ENCODE peak calls at places on chromosome 16, in four cellular contexts. G, Q, R and X are unnamed samples.

GRCh38 chr16:17131351-17131750 is 339.4 kb downstream of the XYLT1 start:
- DNase-seq in G (no peak), Q (no peak), R (no peak), X (no peak)

GRCh38 chr16:24253192-24253591 is 2.9 kb upstream of the CACNG3 start:
- DNase-seq in G (peak), Q (peak), R (no peak), X (peak)

GRCh38 chr16:24165273-24165672 is 90.9 kb upstream of the CACNG3 start:
- DNase-seq in G (no peak), Q (no peak), R (no peak), X (no peak)

GRCh38 chr16:397135-397661 is at the start of gene NME4:
- DNase-seq in G (peak), Q (peak), R (no peak), X (no peak)

GRCh38 chr16:24717411-24717810 is 12.0 kb upstream of the TNRC6A start:
- DNase-seq in G (no peak), Q (no peak), R (no peak), X (no peak)

GRCh38 chr16:79610771-79611170 is 10.2 kb upstream of the MAF start:
- DNase-seq in G (no peak), Q (no peak), R (no peak), X (no peak)

GRCh38 chr16:11676799-11677198 is 8.5 kb downstream of the SNN start:
- DNase-seq in G (no peak), Q (no peak), R (peak), X (no peak)

GRCh38 chr16:80171746-80172145 is 369.0 kb upstream of the DYNLRB2 start:
- DNase-seq in G (no peak), Q (no peak), R (no peak), X (no peak)

GRCh38 chr16:57986196-57986595 is 14.3 kb downstream of the ZNF319 start:
- DNase-seq in G (no peak), Q (no peak), R (peak), X (no peak)

GRCh38 chr16:49112754-49113153 is 168.9 kb downstream of the CBLN1 start:
- DNase-seq in G (no peak), Q (no peak), R (no peak), X (no peak)

GRCh38 chr16:70746040-70746707 is 54.8 kb downstream of the VAC14 start:
- DNase-seq in G (no peak), Q (no peak), R (peak), X (no peak)

GRCh38 chr16:84471966-84472365 is 32.5 kb downstream of the MEAK7 start:
- DNase-seq in G (no peak), Q (no peak), R (peak), X (no peak)

GRCh38 chr16:90018297-90019200 is 707 bp downstream of the DBNDD1 start:
- DNase-seq in G (peak), Q (no peak), R (no peak), X (no peak)

GRCh38 chr16:57689772-57690558 is 4.6 kb upstream of the DRC7 start:
- DNase-seq in G (no peak), Q (peak), R (no peak), X (peak)

GRCh38 chr16:82627811-82628339 is 1.1 kb downstream of the CDH13 start:
- DNase-seq in G (peak), Q (no peak), R (peak), X (no peak)

GRCh38 chr16:53707671-53708070 is 3.7 kb downstream of the FTO start:
- DNase-seq in G (no peak), Q (no peak), R (no peak), X (no peak)
- H3K4me3 ChIP-seq in G (no peak), Q (no peak), R (no peak), X (no peak)

GRCh38 chr16:54374136-54374535 is 87.5 kb upstream of the IRX3 start:
- DNase-seq in G (no peak), Q (no peak), R (no peak), X (no peak)
- H3K4me3 ChIP-seq in G (no peak), Q (no peak), R (no peak), X (no peak)

GRCh38 chr16:4505356-4506153 is 29.4 kb downstream of the HMOX2 start:
- DNase-seq in G (no peak), Q (peak), R (peak), X (peak)
- H3K4me3 ChIP-seq in G (no peak), Q (peak), R (no peak), X (no peak)

GRCh38 chr16:12811441-12812198 is 7.9 kb upstream of the CPPED1 start:
- DNase-seq in G (no peak), Q (no peak), R (no peak), X (no peak)
- H3K4me3 ChIP-seq in G (no peak), Q (no peak), R (no peak), X (no peak)

GRCh38 chr16:72355561-72355960 is 183.6 kb upstream of the PMFBP1 start:
- DNase-seq in G (no peak), Q (no peak), R (no peak), X (no peak)

DNA sequence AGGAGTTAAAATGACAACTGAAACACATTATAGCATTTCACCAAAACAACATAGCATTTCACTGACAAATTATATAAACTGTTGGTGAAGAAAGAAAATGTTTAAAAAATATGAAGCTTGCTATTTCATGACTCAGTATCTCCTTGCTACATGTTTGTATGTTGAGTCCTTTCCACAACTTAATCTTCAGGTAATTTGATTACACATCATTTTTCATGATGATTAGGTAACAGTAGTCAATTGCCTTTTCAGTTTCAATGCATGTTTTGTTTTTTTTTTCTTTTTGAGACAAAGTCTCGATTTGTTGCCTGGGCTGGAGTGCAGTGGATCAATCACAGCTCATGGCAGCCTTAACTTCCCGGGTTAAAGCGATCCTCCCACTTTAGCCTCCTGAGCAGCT is 177.8 kb upstream of the PMFBP1 start:
- DNase-seq in G (no peak), Q (no peak), R (no peak), X (no peak)
- H3K4me3 ChIP-seq in G (no peak), Q (no peak), R (no peak), X (no peak)

GRCh38 chr16:87417511-87417910 is 25.4 kb downstream of the MAP1LC3B start:
- DNase-seq in G (no peak), Q (no peak), R (no peak), X (no peak)
- H3K4me3 ChIP-seq in G (no peak), Q (no peak), R (no peak), X (no peak)

DNA sequence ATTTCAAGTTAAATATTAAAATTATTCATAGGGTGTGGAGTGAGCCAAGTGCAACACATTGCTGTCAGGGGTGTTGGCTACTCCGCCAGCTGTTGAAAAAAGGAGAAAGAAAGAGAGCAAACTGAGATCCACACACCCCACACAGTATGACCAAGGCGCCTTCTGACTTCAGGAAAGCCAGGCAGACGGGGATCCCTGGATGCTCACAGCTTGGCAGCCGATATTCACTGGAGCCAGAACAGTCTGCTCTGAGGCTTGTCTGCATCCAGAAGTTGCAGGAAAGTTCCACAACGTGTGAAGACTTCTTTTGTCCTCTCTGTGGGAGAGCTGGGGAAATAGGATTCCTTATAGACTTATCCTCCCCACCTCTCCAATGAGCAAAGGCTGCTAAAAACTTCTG is 9.2 kb downstream of the CHD9NB start:
- DNase-seq in G (no peak), Q (no peak), R (no peak), X (no peak)
- H3K4me3 ChIP-seq in G (no peak), Q (no peak), R (no peak), X (no peak)

GRCh38 chr16:2785101-2785991 is 2.0 kb downstream of the PRSS33 start:
- DNase-seq in G (no peak), Q (no peak), R (peak), X (no peak)
- H3K4me3 ChIP-seq in G (no peak), Q (no peak), R (no peak), X (no peak)

GRCh38 chr16:1792836-1793577 is 498 bp downstream of the IGFALS start:
- DNase-seq in G (no peak), Q (no peak), R (peak), X (no peak)

GRCh38 chr16:1794908-1795666 is 1.6 kb upstream of the IGFALS start:
- DNase-seq in G (no peak), Q (no peak), R (peak), X (no peak)

GRCh38 chr16:1791943-1792812 is 1.3 kb downstream of the IGFALS start:
- DNase-seq in G (no peak), Q (no peak), R (peak), X (no peak)

GRCh38 chr16:1794221-1794871 is 841 bp upstream of the IGFALS start:
- DNase-seq in G (no peak), Q (no peak), R (peak), X (no peak)

GRCh38 chr16:1793578-1794220 is at the start of gene IGFALS:
- DNase-seq in G (no peak), Q (no peak), R (peak), X (no peak)
- H3K4me3 ChIP-seq in G (no peak), Q (no peak), R (no peak), X (no peak)

DNA sequence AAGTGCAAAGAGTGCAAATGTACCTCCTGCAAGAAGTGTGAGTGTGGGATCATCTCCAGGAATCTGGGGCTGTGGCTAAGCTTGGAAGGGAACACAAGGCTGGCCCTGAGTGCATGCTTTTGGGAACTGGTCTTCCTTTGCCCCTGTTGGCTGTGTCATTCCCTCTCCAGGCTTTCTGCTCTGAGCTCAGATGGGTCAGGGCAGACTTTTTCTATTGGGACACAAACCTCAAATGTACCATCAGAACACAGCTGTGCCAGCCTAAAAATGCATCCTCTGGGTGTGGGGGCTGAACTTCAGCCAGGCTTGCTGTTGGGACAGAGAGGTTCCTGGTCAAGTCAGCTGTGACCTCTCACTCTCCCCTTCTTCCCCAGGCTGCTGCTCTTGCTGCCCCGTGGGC is 914 bp downstream of the MT1B start:
- DNase-seq in G (no peak), Q (no peak), R (no peak), X (no peak)
- H3K4me3 ChIP-seq in G (no peak), Q (no peak), R (no peak), X (no peak)